ENCODE peak calls at places on chromosome 15, in six cellular contexts. K is mammary epithelial cell, L is lower lobe of right lung, A is cardiac muscle cell, C is body of pancreas, T is right cardiac atrium. G is an unnamed sample.

GRCh38 chr15:68994149-68994548 is 20.3 kb upstream of the NOX5 start:
- DNase-seq in K (peak; percentile 64), L (no peak), A (peak; percentile 41), C (no peak), T (no peak), G (no peak)

GRCh38 chr15:95362306-95362705 is 968.2 kb upstream of the NR2F2 start:
- DNase-seq in K (no peak), L (no peak), A (no peak), C (no peak), T (no peak), G (no peak)

GRCh38 chr15:50107157-50107556 is 11.9 kb downstream of the ATP8B4 start:
- DNase-seq in K (no peak), L (no peak), A (no peak), C (no peak), T (no peak), G (no peak)

GRCh38 chr15:91904942-91905341 is 51.4 kb downstream of the SLCO3A1 start:
- DNase-seq in K (no peak), L (no peak), A (no peak), C (no peak), T (no peak), G (no peak)

GRCh38 chr15:101463265-101463664 is 26.2 kb downstream of the PCSK6 start:
- DNase-seq in K (no peak), L (no peak), A (no peak), C (no peak), T (no peak), G (no peak)

GRCh38 chr15:65829150-65829764 is 37.2 kb upstream of the DENND4A start:
- DNase-seq in K (peak; percentile 36), L (no peak), A (peak; percentile 45), C (peak; percentile 25), T (no peak), G (no peak)

GRCh38 chr15:32778391-32779176 is 60.8 kb downstream of the GREM1 start:
- DNase-seq in K (no peak), L (no peak), A (no peak), C (no peak), T (no peak), G (no peak)

GRCh38 chr15:80844011-80844732 is 65.0 kb downstream of the CEMIP start:
- DNase-seq in K (peak; percentile 67), L (no peak), A (peak; percentile 33), C (no peak), T (no peak), G (peak; percentile 68)

DNA sequence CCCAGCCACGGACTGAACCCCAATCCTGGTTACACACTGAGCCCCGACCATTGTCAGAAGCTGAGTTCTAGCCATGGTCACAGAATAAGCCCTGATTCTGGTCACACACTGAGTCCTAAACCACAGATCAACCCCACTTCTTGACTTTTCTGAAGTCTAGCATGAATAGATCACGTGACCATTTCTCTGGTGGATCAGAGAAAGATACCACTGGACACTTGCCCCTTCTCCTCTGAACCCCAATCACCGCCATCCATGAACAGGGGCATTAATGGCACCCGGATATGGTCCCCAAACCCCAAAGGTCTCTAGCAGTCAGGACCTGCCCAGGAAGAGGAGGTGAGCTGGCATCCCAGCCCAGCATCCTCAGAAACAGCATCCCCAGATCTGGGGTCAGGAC is 9.1 kb downstream of the HCN4 start:
- DNase-seq in K (no peak), L (no peak), A (no peak), C (no peak), T (peak; percentile 14), G (no peak)
- H3K27me3 ChIP-seq in K (peaks cover 7% of the 10 kb centered on the region), L (peaks cover 23% of the 10 kb centered on the region), A (no peaks in the 10 kb centered on the region), C (no peaks in the 10 kb centered on the region), T (no peaks in the 10 kb centered on the region), G (no peaks in the 10 kb centered on the region)

DNA sequence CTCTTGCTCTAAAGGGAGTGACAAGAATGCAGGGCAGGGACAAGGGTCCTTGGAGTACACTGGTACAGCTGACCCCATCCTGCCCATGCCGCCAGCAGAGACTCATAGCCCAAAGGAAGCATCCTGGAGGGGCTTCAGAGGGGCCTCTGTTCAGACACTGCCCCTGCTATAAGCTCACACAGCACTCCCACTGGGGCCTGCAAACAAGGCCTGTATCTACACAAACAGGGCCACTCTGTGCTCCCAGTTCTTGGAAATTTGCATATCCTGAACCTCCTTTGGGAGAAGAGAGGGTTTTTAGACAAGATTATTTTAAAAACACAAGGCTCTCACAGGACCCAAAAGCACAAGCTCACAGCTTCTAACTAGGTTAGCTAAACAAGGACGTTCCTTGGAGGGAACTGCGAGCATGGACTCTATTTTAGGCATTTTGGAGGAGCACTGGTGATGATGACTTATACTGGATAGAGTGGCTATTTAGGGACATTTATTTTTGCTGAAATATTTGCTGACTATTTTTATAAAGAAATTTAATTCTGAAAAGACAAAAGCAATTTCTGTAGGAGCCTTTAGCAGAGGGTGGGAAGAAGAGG is 16.4 kb upstream of the ANKRD34C start:
- DNase-seq in K (no peak), L (no peak), A (no peak), C (no peak), T (no peak), G (no peak)
- H3K27ac ChIP-seq in K (no peak overlapping the region), L (no peak overlapping the region), A (no peak overlapping the region), C (no peak overlapping the region), T (peak overlapping the region; percentile 35), G (no peak overlapping the region)

GRCh38 chr15:31303434-31304073 is 23.1 kb upstream of the KLF13 start:
- DNase-seq in K (no peak), L (peak; percentile 69), A (peak; percentile 23), C (no peak), T (peak; percentile 85), G (peak; percentile 62)
- H3K4me1 ChIP-seq in K (no peaks in the 10 kb centered on the region), L (peaks cover 28% of the 10 kb centered on the region), A (peaks cover 5% of the 10 kb centered on the region), C (peaks cover 8% of the 10 kb centered on the region), T (peaks cover 8% of the 10 kb centered on the region), G (peaks cover 42% of the 10 kb centered on the region)

GRCh38 chr15:76060098-76060989 is 559 bp downstream of the TMEM266 start:
- DNase-seq in K (no peak), L (no peak), A (no peak), C (no peak), T (no peak), G (no peak)
- H3K27me3 ChIP-seq in K (peaks cover 9% of the 10 kb centered on the region), L (peaks cover 32% of the 10 kb centered on the region), A (peaks cover 72% of the 10 kb centered on the region), C (peaks cover 3% of the 10 kb centered on the region), T (no peaks in the 10 kb centered on the region), G (no peaks in the 10 kb centered on the region)

GRCh38 chr15:90557147-90557546 is 27.4 kb downstream of the CRTC3 start:
- DNase-seq in K (no peak), L (no peak), A (peak; percentile 35), C (no peak), T (no peak), G (no peak)

GRCh38 chr15:90560229-90560771 is 30.6 kb downstream of the CRTC3 start:
- DNase-seq in K (peak; percentile 57), L (no peak), A (peak; percentile 98), C (peak; percentile 54), T (peak; percentile 58), G (no peak)

GRCh38 chr15:90557651-90558084 is 27.9 kb downstream of the CRTC3 start:
- DNase-seq in K (no peak), L (peak; percentile 63), A (peak; percentile 93), C (peak; percentile 93), T (peak; percentile 94), G (no peak)

GRCh38 chr15:90559119-90559518 is 29.4 kb downstream of the CRTC3 start:
- DNase-seq in K (no peak), L (no peak), A (no peak), C (no peak), T (no peak), G (no peak)

GRCh38 chr15:90558182-90558581 is 28.5 kb downstream of the CRTC3 start:
- DNase-seq in K (no peak), L (no peak), A (peak; percentile 60), C (peak; percentile 15), T (no peak), G (no peak)
- H3K27ac ChIP-seq in K (no peak overlapping the region), L (peak overlapping the region; percentile 70), A (peak overlapping the region; percentile 83), C (peak overlapping the region; percentile 65), T (peak overlapping the region; percentile 93), G (peak overlapping the region; percentile 79)

DNA sequence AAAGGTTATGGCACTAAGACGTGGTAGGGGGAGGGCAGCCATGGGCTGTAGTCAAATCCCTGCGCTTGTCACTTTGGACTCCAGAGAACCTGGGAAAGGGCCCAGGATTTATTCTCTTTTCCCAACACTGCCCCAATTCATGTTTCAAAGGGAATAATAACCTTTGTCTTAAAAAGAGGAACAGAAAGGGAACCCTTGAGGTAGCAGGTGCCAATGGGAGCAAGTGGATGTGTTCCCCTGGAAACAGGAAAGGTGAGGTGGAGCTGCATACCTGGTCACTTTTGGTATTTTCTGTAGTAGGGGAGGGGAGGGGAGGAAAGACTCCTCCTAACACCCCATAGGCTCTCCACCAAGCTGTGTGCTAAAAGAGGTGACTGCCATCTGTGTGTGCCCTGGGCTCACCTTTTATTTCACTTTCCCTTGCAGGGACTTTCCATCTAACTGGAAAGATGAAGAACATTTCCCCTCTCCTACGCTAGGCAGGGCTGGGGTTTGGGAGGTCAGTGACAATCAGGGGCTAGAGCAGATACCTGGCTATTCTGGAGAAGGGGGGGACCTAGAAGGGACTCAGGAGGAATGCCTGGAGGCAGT is 6.1 kb upstream of the CHST14 start:
- DNase-seq in K (no peak), L (no peak), A (no peak), C (no peak), T (no peak), G (no peak)
- H3K4me1 ChIP-seq in K (no peaks in the 10 kb centered on the region), L (peaks cover 11% of the 10 kb centered on the region), A (no peaks in the 10 kb centered on the region), C (no peaks in the 10 kb centered on the region), T (no peaks in the 10 kb centered on the region), G (no peaks in the 10 kb centered on the region)

GRCh38 chr15:45113380-45113990 is 487 bp downstream of the DUOX2 start:
- DNase-seq in K (no peak), L (no peak), A (no peak), C (no peak), T (no peak), G (no peak)

GRCh38 chr15:45112592-45113379 is 1.2 kb downstream of the DUOX2 start:
- DNase-seq in K (peak; percentile 25), L (no peak), A (no peak), C (no peak), T (no peak), G (no peak)

GRCh38 chr15:45112143-45112591 is 1.8 kb downstream of the DUOX2 start:
- DNase-seq in K (no peak), L (no peak), A (no peak), C (no peak), T (no peak), G (no peak)

GRCh38 chr15:45110256-45110820 is 3.6 kb downstream of the DUOX2 start:
- DNase-seq in K (no peak), L (no peak), A (no peak), C (no peak), T (no peak), G (no peak)

GRCh38 chr15:45111390-45112142 is 2.4 kb downstream of the DUOX2 start:
- DNase-seq in K (no peak), L (no peak), A (no peak), C (no peak), T (no peak), G (no peak)
- H3K27me3 ChIP-seq in K (peaks cover 52% of the 10 kb centered on the region), L (peaks cover 74% of the 10 kb centered on the region), A (peaks cover 95% of the 10 kb centered on the region), C (no peaks in the 10 kb centered on the region), T (no peaks in the 10 kb centered on the region), G (peaks cover 47% of the 10 kb centered on the region)